ENCODE peak calls at places on chromosomes 6 and 20, in six cellular contexts. One of them, this sample, is unnamed.

GRCh38 chr6:132669690-132670291 is 10.8 kb upstream of the TAAR1 start:
- DNase-seq in H1: no peak
- DNase-seq in stomach: no peak
- DNase-seq in Peyer's patch: no peak
- DNase-seq in ovary: no peak
- DNase-seq in H54: peak
- DNase-seq in this sample: peak

GRCh38 chr6:5302995-5303622 is 41.8 kb downstream of the FARS2 start:
- DNase-seq in stomach: peak
- DNase-seq in H1: peak
- DNase-seq in ovary: no peak
- DNase-seq in H54: no peak
- DNase-seq in Peyer's patch: peak
- DNase-seq in this sample: peak

GRCh38 chr6:63643862-63644261 is 8.3 kb downstream of the PHF3 start:
- DNase-seq in H1: no peak
- DNase-seq in ovary: no peak
- DNase-seq in stomach: no peak
- DNase-seq in H54: no peak
- DNase-seq in Peyer's patch: no peak
- DNase-seq in this sample: no peak

GRCh38 chr6:64250126-64250525 is 614.5 kb downstream of the PHF3 start:
- DNase-seq in H1: no peak
- DNase-seq in Peyer's patch: no peak
- DNase-seq in H54: no peak
- DNase-seq in stomach: no peak
- DNase-seq in ovary: no peak
- DNase-seq in this sample: no peak

GRCh38 chr6:9496837-9497236 is 918.0 kb downstream of the TFAP2A start:
- DNase-seq in H1: no peak
- DNase-seq in stomach: no peak
- DNase-seq in Peyer's patch: no peak
- DNase-seq in ovary: no peak
- DNase-seq in H54: no peak
- DNase-seq in this sample: no peak

GRCh38 chr6:15389759-15390723 is 144.2 kb downstream of the JARID2 start:
- DNase-seq in H1: no peak
- DNase-seq in ovary: no peak
- DNase-seq in stomach: no peak
- DNase-seq in Peyer's patch: no peak
- DNase-seq in H54: peak
- DNase-seq in this sample: peak

GRCh38 chr6:133241901-133242760 is 974 bp downstream of the EYA4 start:
- DNase-seq in H1: no peak
- DNase-seq in ovary: peak
- DNase-seq in stomach: no peak
- DNase-seq in Peyer's patch: no peak
- DNase-seq in H54: no peak
- DNase-seq in this sample: peak

GRCh38 chr20:61125076-61125475 is 127.0 kb upstream of the CDH4 start:
- DNase-seq in H1: no peak
- DNase-seq in stomach: no peak
- DNase-seq in H54: no peak
- DNase-seq in Peyer's patch: no peak
- DNase-seq in ovary: no peak
- DNase-seq in this sample: no peak

GRCh38 chr6:40968620-40969145 is 70.3 kb downstream of the UNC5CL start:
- DNase-seq in H1: no peak
- DNase-seq in H54: no peak
- DNase-seq in stomach: no peak
- DNase-seq in Peyer's patch: no peak
- DNase-seq in ovary: no peak
- DNase-seq in this sample: no peak

GRCh38 chr6:87993331-87993730 is 54.3 kb upstream of the SPACA1 start:
- DNase-seq in H1: no peak
- DNase-seq in ovary: no peak
- DNase-seq in stomach: no peak
- DNase-seq in Peyer's patch: no peak
- DNase-seq in H54: no peak
- DNase-seq in this sample: no peak

GRCh38 chr20:59566631-59567524 is 37.5 kb upstream of the PHACTR3 start:
- DNase-seq in stomach: peak
- DNase-seq in H1: no peak
- DNase-seq in H54: no peak
- DNase-seq in Peyer's patch: no peak
- DNase-seq in ovary: no peak
- DNase-seq in this sample: no peak

GRCh38 chr6:155498370-155498769 is 42.7 kb upstream of the NOX3 start:
- DNase-seq in H1: no peak
- DNase-seq in stomach: no peak
- DNase-seq in H54: no peak
- DNase-seq in ovary: no peak
- DNase-seq in Peyer's patch: no peak
- DNase-seq in this sample: no peak

GRCh38 chr20:46364670-46365482 is 41.5 kb downstream of the ELMO2 start:
- DNase-seq in Peyer's patch: peak
- DNase-seq in H1: no peak
- DNase-seq in H54: no peak
- DNase-seq in ovary: no peak
- DNase-seq in stomach: no peak
- DNase-seq in this sample: no peak

GRCh38 chr6:11214911-11215310 is 17.6 kb downstream of the NEDD9 start:
- DNase-seq in stomach: no peak
- DNase-seq in H54: no peak
- DNase-seq in ovary: no peak
- DNase-seq in H1: no peak
- DNase-seq in Peyer's patch: no peak
- DNase-seq in this sample: no peak

DNA sequence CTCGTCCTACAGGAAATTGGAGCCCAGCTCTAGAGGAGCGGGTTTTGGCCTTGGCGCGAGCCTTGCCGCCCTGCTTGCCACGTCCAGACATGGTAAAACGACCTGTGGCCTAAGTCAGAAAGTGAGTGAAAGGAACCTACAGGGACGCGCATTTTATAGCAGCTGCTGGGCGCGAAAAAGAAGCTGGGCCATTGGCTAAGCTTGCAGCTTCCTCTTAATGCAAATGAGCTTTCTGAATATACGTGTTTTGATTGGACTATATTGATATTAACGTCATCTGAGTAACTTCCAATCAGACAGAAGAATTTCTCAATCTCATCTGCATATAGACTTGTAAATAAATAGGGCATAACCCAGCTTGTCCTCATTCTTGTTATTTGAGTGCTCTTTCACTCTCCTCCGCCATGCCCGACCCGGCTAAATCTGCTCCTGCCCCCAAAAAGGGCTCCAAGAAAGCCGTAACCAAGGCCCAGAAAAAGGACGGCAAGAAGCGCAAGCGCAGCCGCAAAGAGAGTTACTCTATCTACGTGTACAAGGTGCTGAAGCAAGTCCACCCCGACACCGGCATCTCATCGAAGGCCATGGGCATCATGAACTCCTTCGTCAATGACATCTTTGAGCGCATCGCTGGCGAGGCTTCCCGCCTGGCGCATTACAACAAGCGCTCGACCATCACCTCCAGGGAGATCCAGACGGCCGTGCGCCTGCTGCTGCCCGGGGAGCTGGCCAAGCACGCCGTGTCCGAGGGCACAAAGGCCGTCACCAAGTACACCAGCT is 18.9 kb downstream of the OR2B2 start:
- DNase-seq in H1: peak
- DNase-seq in stomach: peak
- DNase-seq in H54: peak
- DNase-seq in ovary: peak
- DNase-seq in Peyer's patch: peak
- DNase-seq in this sample: peak
- TF ChIP-seq POLR2A in H1: peak
- TF ChIP-seq POLR2A in stomach: no peak
- TF ChIP-seq POLR2A in H54: peak
- TF ChIP-seq POLR2A in ovary: no peak
- TF ChIP-seq POLR2A in Peyer's patch: peak
- TF ChIP-seq POLR2A in this sample: peak

GRCh38 chr20:10541668-10542411 is 106.7 kb downstream of the SLX4IP start:
- DNase-seq in H54: no peak
- DNase-seq in stomach: no peak
- DNase-seq in ovary: no peak
- DNase-seq in Peyer's patch: no peak
- DNase-seq in H1: no peak
- DNase-seq in this sample: no peak
- TF ChIP-seq POLR2A in H54: no peak
- TF ChIP-seq POLR2A in stomach: no peak
- TF ChIP-seq POLR2A in ovary: no peak
- TF ChIP-seq POLR2A in Peyer's patch: no peak
- TF ChIP-seq POLR2A in H1: no peak
- TF ChIP-seq POLR2A in this sample: no peak

GRCh38 chr20:32052792-32053362 is 835 bp downstream of the HCK start:
- DNase-seq in H1: peak
- DNase-seq in stomach: peak
- DNase-seq in ovary: no peak
- DNase-seq in Peyer's patch: peak
- DNase-seq in H54: no peak
- DNase-seq in this sample: no peak
- TF ChIP-seq POLR2A in H1: no peak
- TF ChIP-seq POLR2A in stomach: no peak
- TF ChIP-seq POLR2A in ovary: no peak
- TF ChIP-seq POLR2A in Peyer's patch: no peak
- TF ChIP-seq POLR2A in H54: no peak
- TF ChIP-seq POLR2A in this sample: no peak

GRCh38 chr6:53877151-53877550 is 82.3 kb downstream of the LRRC1 start:
- DNase-seq in stomach: no peak
- DNase-seq in Peyer's patch: no peak
- DNase-seq in ovary: no peak
- DNase-seq in H1: no peak
- DNase-seq in H54: no peak
- DNase-seq in this sample: no peak
- TF ChIP-seq POLR2A in stomach: no peak
- TF ChIP-seq POLR2A in Peyer's patch: no peak
- TF ChIP-seq POLR2A in ovary: no peak
- TF ChIP-seq POLR2A in H1: no peak
- TF ChIP-seq POLR2A in H54: no peak
- TF ChIP-seq POLR2A in this sample: no peak

This sample was measured in erythroblast.